ENCODE peak calls at places on chromosomes 13 and 19, in six cellular contexts. One of them, this sample, is unnamed.
A peak's percentile ranks its signal among the peaks of the same experiment; 100 is the strongest.

GRCh38 chr13:86601351-86601750 is 802.1 kb upstream of the SLITRK6 start:
- DNase-seq in MM.1S: no peak
- DNase-seq in PC-3: peak; percentile 24
- DNase-seq in stimulated activated CD4-positive, alpha-beta T cell treated with anti-CD3 and anti-CD28 coated beads, Interleukin-4, amount 100 ng/mL, for 48 hours: no peak
- DNase-seq in stimulated activated CD8-positive, alpha-beta memory T cell treated with anti-CD3 and anti-CD28 coated beads, Interleukin-7, amount 100 ng/mL, for 48 hours: no peak
- DNase-seq in ecto neural progenitor cell: no peak
- DNase-seq in this sample: no peak

GRCh38 chr13:102089177-102089576 is 312.7 kb downstream of the FGF14 start:
- DNase-seq in MM.1S: no peak
- DNase-seq in PC-3: peak; percentile 11
- DNase-seq in stimulated activated CD4-positive, alpha-beta T cell treated with anti-CD3 and anti-CD28 coated beads, Interleukin-4, amount 100 ng/mL, for 48 hours: no peak
- DNase-seq in stimulated activated CD8-positive, alpha-beta memory T cell treated with anti-CD3 and anti-CD28 coated beads, Interleukin-7, amount 100 ng/mL, for 48 hours: no peak
- DNase-seq in ecto neural progenitor cell: no peak
- DNase-seq in this sample: no peak

GRCh38 chr19:14972676-14973075 is 7.0 kb downstream of the SLC1A6 start:
- DNase-seq in MM.1S: no peak
- DNase-seq in PC-3: no peak
- DNase-seq in stimulated activated CD4-positive, alpha-beta T cell treated with anti-CD3 and anti-CD28 coated beads, Interleukin-4, amount 100 ng/mL, for 48 hours: no peak
- DNase-seq in stimulated activated CD8-positive, alpha-beta memory T cell treated with anti-CD3 and anti-CD28 coated beads, Interleukin-7, amount 100 ng/mL, for 48 hours: no peak
- DNase-seq in ecto neural progenitor cell: no peak
- DNase-seq in this sample: no peak

GRCh38 chr13:100528820-100529219 is 59.8 kb downstream of the GGACT start:
- DNase-seq in MM.1S: no peak
- DNase-seq in PC-3: no peak
- DNase-seq in stimulated activated CD4-positive, alpha-beta T cell treated with anti-CD3 and anti-CD28 coated beads, Interleukin-4, amount 100 ng/mL, for 48 hours: no peak
- DNase-seq in stimulated activated CD8-positive, alpha-beta memory T cell treated with anti-CD3 and anti-CD28 coated beads, Interleukin-7, amount 100 ng/mL, for 48 hours: no peak
- DNase-seq in ecto neural progenitor cell: no peak
- DNase-seq in this sample: no peak

GRCh38 chr13:28347456-28348371 is 147.2 kb downstream of the FLT1 start:
- DNase-seq in MM.1S: no peak
- DNase-seq in PC-3: peak; percentile 14
- DNase-seq in stimulated activated CD4-positive, alpha-beta T cell treated with anti-CD3 and anti-CD28 coated beads, Interleukin-4, amount 100 ng/mL, for 48 hours: no peak
- DNase-seq in stimulated activated CD8-positive, alpha-beta memory T cell treated with anti-CD3 and anti-CD28 coated beads, Interleukin-7, amount 100 ng/mL, for 48 hours: no peak
- DNase-seq in ecto neural progenitor cell: no peak
- DNase-seq in this sample: no peak

GRCh38 chr19:34998777-34999497 is 1.2 kb upstream of the GRAMD1A start:
- DNase-seq in MM.1S: no peak
- DNase-seq in PC-3: no peak
- DNase-seq in stimulated activated CD4-positive, alpha-beta T cell treated with anti-CD3 and anti-CD28 coated beads, Interleukin-4, amount 100 ng/mL, for 48 hours: no peak
- DNase-seq in stimulated activated CD8-positive, alpha-beta memory T cell treated with anti-CD3 and anti-CD28 coated beads, Interleukin-7, amount 100 ng/mL, for 48 hours: no peak
- DNase-seq in ecto neural progenitor cell: peak; percentile 64
- DNase-seq in this sample: no peak

GRCh38 chr13:106521101-106521799 is 14.2 kb downstream of the EFNB2 start:
- DNase-seq in MM.1S: no peak
- DNase-seq in PC-3: peak; percentile 66
- DNase-seq in stimulated activated CD4-positive, alpha-beta T cell treated with anti-CD3 and anti-CD28 coated beads, Interleukin-4, amount 100 ng/mL, for 48 hours: no peak
- DNase-seq in stimulated activated CD8-positive, alpha-beta memory T cell treated with anti-CD3 and anti-CD28 coated beads, Interleukin-7, amount 100 ng/mL, for 48 hours: no peak
- DNase-seq in ecto neural progenitor cell: no peak
- DNase-seq in this sample: no peak

GRCh38 chr13:105090244-105090643 is 1445.2 kb downstream of the EFNB2 start:
- DNase-seq in MM.1S: no peak
- DNase-seq in PC-3: no peak
- DNase-seq in stimulated activated CD4-positive, alpha-beta T cell treated with anti-CD3 and anti-CD28 coated beads, Interleukin-4, amount 100 ng/mL, for 48 hours: no peak
- DNase-seq in stimulated activated CD8-positive, alpha-beta memory T cell treated with anti-CD3 and anti-CD28 coated beads, Interleukin-7, amount 100 ng/mL, for 48 hours: no peak
- DNase-seq in ecto neural progenitor cell: no peak
- DNase-seq in this sample: peak; percentile 30

GRCh38 chr19:49780861-49781260 is 14.1 kb downstream of the AP2A1 start:
- DNase-seq in MM.1S: no peak
- DNase-seq in PC-3: no peak
- DNase-seq in stimulated activated CD4-positive, alpha-beta T cell treated with anti-CD3 and anti-CD28 coated beads, Interleukin-4, amount 100 ng/mL, for 48 hours: no peak
- DNase-seq in stimulated activated CD8-positive, alpha-beta memory T cell treated with anti-CD3 and anti-CD28 coated beads, Interleukin-7, amount 100 ng/mL, for 48 hours: no peak
- DNase-seq in ecto neural progenitor cell: no peak
- DNase-seq in this sample: no peak

GRCh38 chr19:28010656-28011055 is 1202.3 kb downstream of the UQCRFS1 start:
- DNase-seq in MM.1S: no peak
- DNase-seq in PC-3: no peak
- DNase-seq in stimulated activated CD4-positive, alpha-beta T cell treated with anti-CD3 and anti-CD28 coated beads, Interleukin-4, amount 100 ng/mL, for 48 hours: no peak
- DNase-seq in stimulated activated CD8-positive, alpha-beta memory T cell treated with anti-CD3 and anti-CD28 coated beads, Interleukin-7, amount 100 ng/mL, for 48 hours: no peak
- DNase-seq in ecto neural progenitor cell: no peak
- DNase-seq in this sample: no peak

GRCh38 chr13:97928306-97928705 is 25.2 kb upstream of the IPO5 start:
- DNase-seq in MM.1S: no peak
- DNase-seq in PC-3: no peak
- DNase-seq in stimulated activated CD4-positive, alpha-beta T cell treated with anti-CD3 and anti-CD28 coated beads, Interleukin-4, amount 100 ng/mL, for 48 hours: no peak
- DNase-seq in stimulated activated CD8-positive, alpha-beta memory T cell treated with anti-CD3 and anti-CD28 coated beads, Interleukin-7, amount 100 ng/mL, for 48 hours: no peak
- DNase-seq in ecto neural progenitor cell: no peak
- DNase-seq in this sample: no peak

GRCh38 chr13:75415720-75416119 is 66.2 kb downstream of the TBC1D4 start:
- DNase-seq in MM.1S: no peak
- DNase-seq in PC-3: peak; percentile 73
- DNase-seq in stimulated activated CD4-positive, alpha-beta T cell treated with anti-CD3 and anti-CD28 coated beads, Interleukin-4, amount 100 ng/mL, for 48 hours: no peak
- DNase-seq in stimulated activated CD8-positive, alpha-beta memory T cell treated with anti-CD3 and anti-CD28 coated beads, Interleukin-7, amount 100 ng/mL, for 48 hours: no peak
- DNase-seq in ecto neural progenitor cell: no peak
- DNase-seq in this sample: peak; percentile 31

GRCh38 chr13:29484236-29484635 is 111.3 kb downstream of the SLC7A1 start:
- DNase-seq in MM.1S: no peak
- DNase-seq in PC-3: no peak
- DNase-seq in stimulated activated CD4-positive, alpha-beta T cell treated with anti-CD3 and anti-CD28 coated beads, Interleukin-4, amount 100 ng/mL, for 48 hours: no peak
- DNase-seq in stimulated activated CD8-positive, alpha-beta memory T cell treated with anti-CD3 and anti-CD28 coated beads, Interleukin-7, amount 100 ng/mL, for 48 hours: no peak
- DNase-seq in ecto neural progenitor cell: no peak
- DNase-seq in this sample: no peak

This sample was measured in HS-27A.